ENCODE peak calls at places on chromosomes 7 and 10, in four cellular contexts. N, A, J and U are unnamed samples.

GRCh38 chr7:7424151-7424873 is 111.4 kb downstream of the COL28A1 start:
- DNase-seq in N (peak), A (no peak), J (peak), U (peak)

GRCh38 chr7:157158400-157158799 is 19.7 kb downstream of the UBE3C start:
- DNase-seq in N (peak), A (no peak), J (no peak), U (peak)

GRCh38 chr7:16982640-16983103 is 100.9 kb upstream of the AGR3 start:
- DNase-seq in N (no peak), A (no peak), J (no peak), U (peak)

GRCh38 chr10:34956756-34957155 is 133.4 kb downstream of the CUL2 start:
- DNase-seq in N (no peak), A (no peak), J (no peak), U (no peak)

GRCh38 chr7:151327659-151328058 is 14.0 kb upstream of the NUB1 start:
- DNase-seq in N (no peak), A (peak), J (peak), U (no peak)

GRCh38 chr7:32070406-32071360 is at the start of gene PDE1C:
- DNase-seq in N (no peak), A (no peak), J (no peak), U (no peak)

GRCh38 chr10:71241899-71242620 is 29.7 kb downstream of the UNC5B start:
- DNase-seq in N (no peak), A (no peak), J (no peak), U (no peak)

GRCh38 chr7:23347682-23348180 is 48.6 kb downstream of the MALSU1 start:
- DNase-seq in N (no peak), A (no peak), J (peak), U (no peak)

GRCh38 chr7:111098011-111098925 is 7.3 kb downstream of the LRRN3 start:
- DNase-seq in N (no peak), A (no peak), J (no peak), U (peak)

GRCh38 chr10:69383485-69384089 is 33.1 kb downstream of the TACR2 start:
- DNase-seq in N (no peak), A (no peak), J (peak), U (no peak)